ENCODE peak calls at places on chromosomes 2 and 18, in six cellular contexts. A, I, Y, H, C and T are unnamed samples.
A peak's percentile ranks its signal among the peaks of the same experiment; 100 is the strongest.

GRCh38 chr2:194962254-194962653 is 694.8 kb upstream of the SLC39A10 start:
- DNase-seq in A (no peak), I (no peak), Y (no peak), H (no peak), C (no peak), T (no peak)

GRCh38 chr2:238247841-238248440 is 8.1 kb upstream of the HES6 start:
- DNase-seq in A (no peak), I (no peak), Y (no peak), H (no peak), C (no peak), T (no peak)

GRCh38 chr2:98912957-98913915 is 22.8 kb downstream of the CRACDL start:
- DNase-seq in A (no peak), I (peak; percentile 77), Y (no peak), H (no peak), C (peak; percentile 39), T (no peak)

GRCh38 chr2:164933751-164934189 is 21.6 kb downstream of the SLC38A11 start:
- DNase-seq in A (no peak), I (peak; percentile 92), Y (no peak), H (no peak), C (no peak), T (no peak)

GRCh38 chr2:24021122-24021998 is 11.5 kb downstream of the MFSD2B start:
- DNase-seq in A (peak; percentile 85), I (peak; percentile 48), Y (no peak), H (no peak), C (no peak), T (peak; percentile 40)

GRCh38 chr18:57352761-57353136 is 392 bp downstream of the ST8SIA3 start:
- DNase-seq in A (peak; percentile 32), I (no peak), Y (peak; percentile 25), H (no peak), C (peak; percentile 68), T (no peak)

GRCh38 chr2:20398956-20399567 is 47.8 kb upstream of the RHOB start:
- DNase-seq in A (no peak), I (no peak), Y (no peak), H (no peak), C (no peak), T (no peak)

GRCh38 chr18:63949068-63949737 is at the start of gene HMSD:
- DNase-seq in A (peak; percentile 91), I (peak; percentile 98), Y (peak; percentile 97), H (peak; percentile 78), C (peak; percentile 92), T (no peak)

GRCh38 chr2:204650611-204651010 is 105.3 kb downstream of the PARD3B start:
- DNase-seq in A (no peak), I (no peak), Y (no peak), H (no peak), C (no peak), T (no peak)

GRCh38 chr2:235116885-235117492 is 165.2 kb downstream of the SH3BP4 start:
- DNase-seq in A (no peak), I (peak; percentile 83), Y (no peak), H (peak; percentile 91), C (peak; percentile 38), T (peak; percentile 49)

GRCh38 chr2:70896765-70897202 is 38.9 kb upstream of the ATP6V1B1 start:
- DNase-seq in A (no peak), I (no peak), Y (no peak), H (no peak), C (no peak), T (no peak)

GRCh38 chr18:46452820-46453219 is 204.2 kb downstream of the LOXHD1 start:
- DNase-seq in A (no peak), I (no peak), Y (no peak), H (no peak), C (peak; percentile 19), T (no peak)

GRCh38 chr18:67705748-67706147 is 189.2 kb upstream of the DSEL start:
- DNase-seq in A (no peak), I (peak; percentile 60), Y (no peak), H (peak; percentile 5), C (no peak), T (no peak)

GRCh38 chr18:75421656-75422055 is 5.8 kb downstream of the SMIM21 start:
- DNase-seq in A (no peak), I (no peak), Y (no peak), H (no peak), C (no peak), T (no peak)

GRCh38 chr18:415627-416612 is 84.6 kb downstream of the COLEC12 start:
- DNase-seq in A (no peak), I (no peak), Y (no peak), H (no peak), C (no peak), T (no peak)

GRCh38 chr18:35122586-35123224 is 81.5 kb downstream of the MAPRE2 start:
- DNase-seq in A (peak; percentile 78), I (no peak), Y (peak; percentile 55), H (peak; percentile 46), C (no peak), T (no peak)

GRCh38 chr18:7566587-7567486 is at the start of gene PTPRM:
- DNase-seq in A (peak; percentile 71), I (peak; percentile 96), Y (peak; percentile 73), H (peak; percentile 71), C (peak; percentile 29), T (no peak)

GRCh38 chr2:187819624-187820023 is 265.4 kb upstream of the TFPI start:
- DNase-seq in A (no peak), I (peak; percentile 76), Y (no peak), H (no peak), C (no peak), T (no peak)

GRCh38 chr18:73007195-73007934 is 139.6 kb upstream of the NETO1 start:
- DNase-seq in A (no peak), I (no peak), Y (no peak), H (no peak), C (no peak), T (no peak)

GRCh38 chr18:45974088-45974536 is 7.0 kb upstream of the EPG5 start:
- DNase-seq in A (peak; percentile 46), I (peak; percentile 96), Y (peak; percentile 24), H (peak; percentile 83), C (peak; percentile 69), T (peak; percentile 84)

GRCh38 chr2:216991563-216991962 is 131.7 kb upstream of the TNP1 start:
- DNase-seq in A (no peak), I (no peak), Y (no peak), H (no peak), C (no peak), T (no peak)

GRCh38 chr2:68770271-68771111 is 35.9 kb downstream of the ARHGAP25 start:
- DNase-seq in A (no peak), I (no peak), Y (no peak), H (peak; percentile 66), C (no peak), T (peak; percentile 28)

GRCh38 chr2:140929866-140930265 is 1201.0 kb downstream of the LRP1B start:
- DNase-seq in A (no peak), I (no peak), Y (no peak), H (peak; percentile 28), C (no peak), T (no peak)

GRCh38 chr18:37341473-37342086 is 224.0 kb downstream of the CELF4 start:
- DNase-seq in A (no peak), I (no peak), Y (no peak), H (no peak), C (no peak), T (no peak)

GRCh38 chr18:26215247-26215970 is 10.8 kb upstream of the TAF4B start:
- DNase-seq in A (no peak), I (no peak), Y (no peak), H (no peak), C (no peak), T (peak; percentile 57)

GRCh38 chr2:10028988-10029874 is 14.1 kb upstream of the KLF11 start:
- DNase-seq in A (peak; percentile 68), I (peak; percentile 10), Y (peak; percentile 37), H (no peak), C (no peak), T (no peak)

GRCh38 chr18:74963820-74964446 is 245.0 kb downstream of the PTGR3 start:
- DNase-seq in A (peak; percentile 45), I (peak; percentile 91), Y (peak; percentile 92), H (peak; percentile 79), C (peak; percentile 74), T (peak; percentile 52)

GRCh38 chr18:8685141-8685913 is 20.0 kb upstream of the MTCL1 start:
- DNase-seq in A (no peak), I (no peak), Y (peak; percentile 73), H (no peak), C (peak; percentile 18), T (no peak)

GRCh38 chr2:42974303-42974696 is 181.9 kb upstream of the HAAO start:
- DNase-seq in A (no peak), I (no peak), Y (no peak), H (no peak), C (no peak), T (no peak)

GRCh38 chr18:7770903-7771302 is 203.8 kb downstream of the PTPRM start:
- DNase-seq in A (no peak), I (no peak), Y (no peak), H (no peak), C (no peak), T (no peak)

GRCh38 chr2:130831356-130831755 is 5.4 kb upstream of the ARHGEF4 start:
- DNase-seq in A (no peak), I (no peak), Y (no peak), H (no peak), C (no peak), T (no peak)

GRCh38 chr2:44326548-44327269 is 34.6 kb downstream of the PREPL start:
- DNase-seq in A (no peak), I (no peak), Y (no peak), H (no peak), C (no peak), T (no peak)

GRCh38 chr2:20229322-20230201 is 4.6 kb upstream of the SDC1 start:
- DNase-seq in A (peak; percentile 10), I (no peak), Y (no peak), H (no peak), C (no peak), T (no peak)

GRCh38 chr2:224126459-224126858 is 87.4 kb upstream of the SERPINE2 start:
- DNase-seq in A (no peak), I (no peak), Y (no peak), H (no peak), C (no peak), T (no peak)